ENCODE peak calls at places on chromosomes 12 and 14, in eight cellular contexts. One of them, this sample, is unnamed.

GRCh38 chr12:44286336-44286735 is 450.5 kb downstream of the TMEM117 start:
- DNase-seq in frontal cortex: no peak
- DNase-seq in SW480: peak; percentile 14
- DNase-seq in heart right ventricle: no peak
- DNase-seq in iPS-NIHi11: no peak
- DNase-seq in mesendoderm: no peak
- DNase-seq in GM12878: no peak
- DNase-seq in fibroblast of the conjunctiva: no peak
- DNase-seq in this sample: no peak

GRCh38 chr14:61891251-61891650 is 129.0 kb downstream of the SNAPC1 start:
- DNase-seq in frontal cortex: no peak
- DNase-seq in SW480: no peak
- DNase-seq in heart right ventricle: no peak
- DNase-seq in iPS-NIHi11: no peak
- DNase-seq in mesendoderm: peak; percentile 72
- DNase-seq in GM12878: no peak
- DNase-seq in fibroblast of the conjunctiva: no peak
- DNase-seq in this sample: no peak

GRCh38 chr12:124684496-124684895 is 117.1 kb upstream of the NCOR2 start:
- DNase-seq in frontal cortex: no peak
- DNase-seq in SW480: peak; percentile 35
- DNase-seq in heart right ventricle: no peak
- DNase-seq in iPS-NIHi11: no peak
- DNase-seq in mesendoderm: no peak
- DNase-seq in GM12878: no peak
- DNase-seq in fibroblast of the conjunctiva: no peak
- DNase-seq in this sample: no peak

GRCh38 chr12:2646341-2646740 is 148.4 kb upstream of the FKBP4 start:
- DNase-seq in frontal cortex: no peak
- DNase-seq in SW480: no peak
- DNase-seq in heart right ventricle: no peak
- DNase-seq in iPS-NIHi11: no peak
- DNase-seq in mesendoderm: no peak
- DNase-seq in GM12878: no peak
- DNase-seq in fibroblast of the conjunctiva: no peak
- DNase-seq in this sample: no peak

GRCh38 chr12:49389092-49389703 is 21.9 kb downstream of the SPATS2 start:
- DNase-seq in frontal cortex: no peak
- DNase-seq in SW480: no peak
- DNase-seq in heart right ventricle: peak; percentile 30
- DNase-seq in iPS-NIHi11: peak; percentile 72
- DNase-seq in mesendoderm: peak; percentile 92
- DNase-seq in GM12878: no peak
- DNase-seq in fibroblast of the conjunctiva: no peak
- DNase-seq in this sample: no peak

GRCh38 chr12:131799828-131800593 is 28.2 kb upstream of the MMP17 start:
- DNase-seq in frontal cortex: no peak
- DNase-seq in SW480: no peak
- DNase-seq in heart right ventricle: no peak
- DNase-seq in iPS-NIHi11: peak; percentile 38
- DNase-seq in mesendoderm: no peak
- DNase-seq in GM12878: no peak
- DNase-seq in fibroblast of the conjunctiva: no peak
- DNase-seq in this sample: no peak

GRCh38 chr14:91269076-91269991 is 24.8 kb upstream of the GPR68 start:
- DNase-seq in frontal cortex: no peak
- DNase-seq in SW480: no peak
- DNase-seq in heart right ventricle: peak; percentile 35
- DNase-seq in iPS-NIHi11: no peak
- DNase-seq in mesendoderm: no peak
- DNase-seq in GM12878: no peak
- DNase-seq in fibroblast of the conjunctiva: no peak
- DNase-seq in this sample: no peak

GRCh38 chr12:63845726-63846125 is 1.2 kb downstream of the SRGAP1 start:
- DNase-seq in frontal cortex: no peak
- DNase-seq in SW480: peak; percentile 75
- DNase-seq in heart right ventricle: no peak
- DNase-seq in iPS-NIHi11: no peak
- DNase-seq in mesendoderm: no peak
- DNase-seq in GM12878: no peak
- DNase-seq in fibroblast of the conjunctiva: no peak
- DNase-seq in this sample: peak; percentile 18

GRCh38 chr12:1935700-1936378 is 17.4 kb upstream of the CACNA2D4 start:
- DNase-seq in frontal cortex: peak; percentile 29
- DNase-seq in SW480: no peak
- DNase-seq in heart right ventricle: peak; percentile 46
- DNase-seq in iPS-NIHi11: no peak
- DNase-seq in mesendoderm: no peak
- DNase-seq in GM12878: no peak
- DNase-seq in fibroblast of the conjunctiva: no peak
- DNase-seq in this sample: no peak

GRCh38 chr12:78439666-78440065 is 424.9 kb upstream of the SYT1 start:
- DNase-seq in frontal cortex: no peak
- DNase-seq in SW480: no peak
- DNase-seq in heart right ventricle: no peak
- DNase-seq in iPS-NIHi11: no peak
- DNase-seq in mesendoderm: no peak
- DNase-seq in GM12878: no peak
- DNase-seq in fibroblast of the conjunctiva: no peak
- DNase-seq in this sample: no peak

GRCh38 chr14:64692597-64693350 is 11.4 kb upstream of the PLEKHG3 start:
- DNase-seq in frontal cortex: no peak
- DNase-seq in SW480: no peak
- DNase-seq in heart right ventricle: no peak
- DNase-seq in iPS-NIHi11: no peak
- DNase-seq in mesendoderm: no peak
- DNase-seq in GM12878: no peak
- DNase-seq in fibroblast of the conjunctiva: no peak
- DNase-seq in this sample: no peak

GRCh38 chr12:115404761-115405470 is 720.9 kb upstream of the TBX3 start:
- DNase-seq in frontal cortex: no peak
- DNase-seq in SW480: no peak
- DNase-seq in heart right ventricle: no peak
- DNase-seq in iPS-NIHi11: no peak
- DNase-seq in mesendoderm: no peak
- DNase-seq in GM12878: no peak
- DNase-seq in fibroblast of the conjunctiva: peak; percentile 47
- DNase-seq in this sample: peak; percentile 28

GRCh38 chr12:58425481-58426392 is 484.4 kb downstream of the ATP23 start:
- DNase-seq in frontal cortex: no peak
- DNase-seq in SW480: peak; percentile 45
- DNase-seq in heart right ventricle: no peak
- DNase-seq in iPS-NIHi11: peak; percentile 46
- DNase-seq in mesendoderm: peak; percentile 83
- DNase-seq in GM12878: peak; percentile 73
- DNase-seq in fibroblast of the conjunctiva: peak; percentile 92
- DNase-seq in this sample: peak; percentile 51

GRCh38 chr12:104458645-104459555 is 2.2 kb downstream of the CHST11 start:
- DNase-seq in frontal cortex: no peak
- DNase-seq in SW480: peak; percentile 38
- DNase-seq in heart right ventricle: peak; percentile 27
- DNase-seq in iPS-NIHi11: peak; percentile 32
- DNase-seq in mesendoderm: peak; percentile 34
- DNase-seq in GM12878: no peak
- DNase-seq in fibroblast of the conjunctiva: no peak
- DNase-seq in this sample: peak; percentile 47

GRCh38 chr12:92470608-92471021 is 232.2 kb upstream of the PLEKHG7 start:
- DNase-seq in frontal cortex: no peak
- DNase-seq in SW480: no peak
- DNase-seq in heart right ventricle: no peak
- DNase-seq in iPS-NIHi11: no peak
- DNase-seq in mesendoderm: no peak
- DNase-seq in GM12878: peak; percentile 91
- DNase-seq in fibroblast of the conjunctiva: no peak
- DNase-seq in this sample: no peak

GRCh38 chr12:119459481-119459880 is 125.0 kb downstream of the CCDC60 start:
- DNase-seq in frontal cortex: no peak
- DNase-seq in SW480: no peak
- DNase-seq in heart right ventricle: no peak
- DNase-seq in iPS-NIHi11: no peak
- DNase-seq in mesendoderm: peak; percentile 28
- DNase-seq in GM12878: no peak
- DNase-seq in fibroblast of the conjunctiva: no peak
- DNase-seq in this sample: no peak

GRCh38 chr14:83164016-83164415 is 1630.4 kb upstream of the SEL1L start:
- DNase-seq in frontal cortex: no peak
- DNase-seq in SW480: no peak
- DNase-seq in heart right ventricle: no peak
- DNase-seq in iPS-NIHi11: no peak
- DNase-seq in mesendoderm: no peak
- DNase-seq in GM12878: no peak
- DNase-seq in fibroblast of the conjunctiva: peak; percentile 73
- DNase-seq in this sample: no peak

GRCh38 chr12:116241157-116241772 is 36.2 kb downstream of the MED13L start:
- DNase-seq in frontal cortex: no peak
- DNase-seq in SW480: no peak
- DNase-seq in heart right ventricle: no peak
- DNase-seq in iPS-NIHi11: no peak
- DNase-seq in mesendoderm: no peak
- DNase-seq in GM12878: no peak
- DNase-seq in fibroblast of the conjunctiva: no peak
- DNase-seq in this sample: no peak

GRCh38 chr12:97960741-97961608 is 498.4 kb downstream of the RMST start:
- DNase-seq in frontal cortex: no peak
- DNase-seq in SW480: peak; percentile 20
- DNase-seq in heart right ventricle: no peak
- DNase-seq in iPS-NIHi11: peak; percentile 61
- DNase-seq in mesendoderm: peak; percentile 66
- DNase-seq in GM12878: peak; percentile 3
- DNase-seq in fibroblast of the conjunctiva: no peak
- DNase-seq in this sample: peak; percentile 2

GRCh38 chr14:68967459-68967940 is 11.6 kb downstream of the ACTN1 start:
- DNase-seq in frontal cortex: no peak
- DNase-seq in SW480: no peak
- DNase-seq in heart right ventricle: no peak
- DNase-seq in iPS-NIHi11: no peak
- DNase-seq in mesendoderm: no peak
- DNase-seq in GM12878: no peak
- DNase-seq in fibroblast of the conjunctiva: no peak
- DNase-seq in this sample: no peak

GRCh38 chr12:68673788-68674187 is 13.0 kb upstream of the NUP107 start:
- DNase-seq in frontal cortex: no peak
- DNase-seq in SW480: no peak
- DNase-seq in heart right ventricle: no peak
- DNase-seq in iPS-NIHi11: no peak
- DNase-seq in mesendoderm: no peak
- DNase-seq in GM12878: no peak
- DNase-seq in fibroblast of the conjunctiva: no peak
- DNase-seq in this sample: no peak

GRCh38 chr12:129641916-129642315 is 261.9 kb downstream of the TMEM132D start:
- DNase-seq in frontal cortex: no peak
- DNase-seq in SW480: no peak
- DNase-seq in heart right ventricle: no peak
- DNase-seq in iPS-NIHi11: no peak
- DNase-seq in mesendoderm: no peak
- DNase-seq in GM12878: no peak
- DNase-seq in fibroblast of the conjunctiva: no peak
- DNase-seq in this sample: no peak

GRCh38 chr14:98808494-98809407 is 463.2 kb downstream of the BCL11B start:
- DNase-seq in frontal cortex: no peak
- DNase-seq in SW480: no peak
- DNase-seq in heart right ventricle: no peak
- DNase-seq in iPS-NIHi11: no peak
- DNase-seq in mesendoderm: peak; percentile 40
- DNase-seq in GM12878: no peak
- DNase-seq in fibroblast of the conjunctiva: no peak
- DNase-seq in this sample: no peak

GRCh38 chr14:100740196-100740825 is 13.6 kb downstream of the DLK1 start:
- DNase-seq in frontal cortex: no peak
- DNase-seq in SW480: no peak
- DNase-seq in heart right ventricle: no peak
- DNase-seq in iPS-NIHi11: no peak
- DNase-seq in mesendoderm: no peak
- DNase-seq in GM12878: no peak
- DNase-seq in fibroblast of the conjunctiva: no peak
- DNase-seq in this sample: no peak

GRCh38 chr12:131641315-131641714 is 69.6 kb upstream of the SFSWAP start:
- DNase-seq in frontal cortex: no peak
- DNase-seq in SW480: no peak
- DNase-seq in heart right ventricle: no peak
- DNase-seq in iPS-NIHi11: no peak
- DNase-seq in mesendoderm: no peak
- DNase-seq in GM12878: no peak
- DNase-seq in fibroblast of the conjunctiva: no peak
- DNase-seq in this sample: no peak

GRCh38 chr12:30999011-30999410 is 72.5 kb downstream of the TSPAN11 start:
- DNase-seq in frontal cortex: no peak
- DNase-seq in SW480: no peak
- DNase-seq in heart right ventricle: no peak
- DNase-seq in iPS-NIHi11: no peak
- DNase-seq in mesendoderm: no peak
- DNase-seq in GM12878: no peak
- DNase-seq in fibroblast of the conjunctiva: no peak
- DNase-seq in this sample: no peak

This sample was measured in H54.